ENCODE peak calls at places on chromosomes 2 and 18, in four cellular contexts. One of them, this sample, is unnamed.

GRCh38 chr2:26395394-26395793 is 6.3 kb upstream of the DRC1 start:
- DNase-seq in neural progenitor cell: no peak
- DNase-seq in CD8-positive, alpha-beta memory T cell: no peak
- DNase-seq in coronary artery: no peak
- DNase-seq in this sample: no peak

GRCh38 chr2:44638649-44639048 is 276.9 kb downstream of the CAMKMT start:
- DNase-seq in neural progenitor cell: peak
- DNase-seq in CD8-positive, alpha-beta memory T cell: no peak
- DNase-seq in coronary artery: no peak
- DNase-seq in this sample: peak

GRCh38 chr2:63086687-63087086 is 36.1 kb downstream of the OTX1 start:
- DNase-seq in neural progenitor cell: no peak
- DNase-seq in CD8-positive, alpha-beta memory T cell: no peak
- DNase-seq in coronary artery: no peak
- DNase-seq in this sample: no peak

GRCh38 chr18:77147418-77147852 is 14.9 kb upstream of the MBP start:
- DNase-seq in neural progenitor cell: no peak
- DNase-seq in CD8-positive, alpha-beta memory T cell: no peak
- DNase-seq in coronary artery: peak
- DNase-seq in this sample: no peak

GRCh38 chr2:46162329-46162870 is 134.8 kb upstream of the EPAS1 start:
- DNase-seq in neural progenitor cell: no peak
- DNase-seq in CD8-positive, alpha-beta memory T cell: no peak
- DNase-seq in coronary artery: peak
- DNase-seq in this sample: peak

GRCh38 chr18:32049393-32050161 is 31.0 kb downstream of the RNF125 start:
- DNase-seq in neural progenitor cell: no peak
- DNase-seq in CD8-positive, alpha-beta memory T cell: peak
- DNase-seq in coronary artery: no peak
- DNase-seq in this sample: no peak

GRCh38 chr2:72104821-72105588 is 42.7 kb downstream of the CYP26B1 start:
- DNase-seq in neural progenitor cell: no peak
- DNase-seq in CD8-positive, alpha-beta memory T cell: no peak
- DNase-seq in coronary artery: peak
- DNase-seq in this sample: peak

GRCh38 chr2:207763308-207763707 is 6.4 kb downstream of the FZD5 start:
- DNase-seq in neural progenitor cell: no peak
- DNase-seq in CD8-positive, alpha-beta memory T cell: no peak
- DNase-seq in coronary artery: no peak
- DNase-seq in this sample: no peak

GRCh38 chr2:200352631-200353030 is 46.1 kb downstream of the SPATS2L start:
- DNase-seq in neural progenitor cell: peak
- DNase-seq in CD8-positive, alpha-beta memory T cell: no peak
- DNase-seq in coronary artery: no peak
- DNase-seq in this sample: no peak

GRCh38 chr2:152298754-152299153 is 36.2 kb upstream of the FMNL2 start:
- DNase-seq in neural progenitor cell: no peak
- DNase-seq in CD8-positive, alpha-beta memory T cell: no peak
- DNase-seq in coronary artery: no peak
- DNase-seq in this sample: no peak

GRCh38 chr2:240992572-240993291 is 5.7 kb upstream of the SNED1 start:
- DNase-seq in neural progenitor cell: no peak
- DNase-seq in CD8-positive, alpha-beta memory T cell: no peak
- DNase-seq in coronary artery: no peak
- DNase-seq in this sample: peak

GRCh38 chr2:68357608-68358337 is 7.3 kb upstream of the PLEK start:
- DNase-seq in neural progenitor cell: peak
- DNase-seq in CD8-positive, alpha-beta memory T cell: no peak
- DNase-seq in coronary artery: no peak
- DNase-seq in this sample: peak

GRCh38 chr18:45802814-45803492 is 22.5 kb upstream of the SIGLEC15 start:
- DNase-seq in neural progenitor cell: no peak
- DNase-seq in CD8-positive, alpha-beta memory T cell: no peak
- DNase-seq in coronary artery: no peak
- DNase-seq in this sample: no peak

GRCh38 chr2:204695506-204695905 is 150.2 kb downstream of the PARD3B start:
- DNase-seq in neural progenitor cell: no peak
- DNase-seq in CD8-positive, alpha-beta memory T cell: no peak
- DNase-seq in coronary artery: no peak
- DNase-seq in this sample: no peak

GRCh38 chr2:97728091-97728596 is 14.8 kb downstream of the ZAP70 start:
- DNase-seq in neural progenitor cell: no peak
- DNase-seq in CD8-positive, alpha-beta memory T cell: no peak
- DNase-seq in coronary artery: no peak
- DNase-seq in this sample: no peak

GRCh38 chr2:72745679-72746368 is 80.0 kb downstream of the EXOC6B start:
- DNase-seq in neural progenitor cell: peak
- DNase-seq in CD8-positive, alpha-beta memory T cell: no peak
- DNase-seq in coronary artery: no peak
- DNase-seq in this sample: no peak

GRCh38 chr2:191204443-191204842 is 40.8 kb upstream of the MYO1B start:
- DNase-seq in neural progenitor cell: no peak
- DNase-seq in CD8-positive, alpha-beta memory T cell: no peak
- DNase-seq in coronary artery: no peak
- DNase-seq in this sample: no peak

GRCh38 chr2:74843371-74844298 is 9.7 kb downstream of the HK2 start:
- DNase-seq in neural progenitor cell: no peak
- DNase-seq in CD8-positive, alpha-beta memory T cell: no peak
- DNase-seq in coronary artery: no peak
- DNase-seq in this sample: no peak

GRCh38 chr18:12076424-12077140 is 17.1 kb upstream of the ANKRD62 start:
- DNase-seq in neural progenitor cell: peak
- DNase-seq in CD8-positive, alpha-beta memory T cell: no peak
- DNase-seq in coronary artery: no peak
- DNase-seq in this sample: peak

GRCh38 chr2:111679202-111679601 is 204.8 kb downstream of the ANAPC1 start:
- DNase-seq in neural progenitor cell: no peak
- DNase-seq in CD8-positive, alpha-beta memory T cell: no peak
- DNase-seq in coronary artery: no peak
- DNase-seq in this sample: no peak

GRCh38 chr2:108611021-108611420 is 76.8 kb downstream of the LIMS1 start:
- DNase-seq in neural progenitor cell: no peak
- DNase-seq in CD8-positive, alpha-beta memory T cell: no peak
- DNase-seq in coronary artery: no peak
- DNase-seq in this sample: no peak

GRCh38 chr2:178865121-178865520 is 57.9 kb upstream of the TTN start:
- DNase-seq in neural progenitor cell: no peak
- DNase-seq in CD8-positive, alpha-beta memory T cell: no peak
- DNase-seq in coronary artery: no peak
- DNase-seq in this sample: no peak

GRCh38 chr2:236554629-236555282 is 14.9 kb upstream of the ACKR3 start:
- DNase-seq in neural progenitor cell: no peak
- DNase-seq in CD8-positive, alpha-beta memory T cell: no peak
- DNase-seq in coronary artery: no peak
- DNase-seq in this sample: peak

GRCh38 chr2:111628221-111628620 is 255.8 kb downstream of the ANAPC1 start:
- DNase-seq in neural progenitor cell: no peak
- DNase-seq in CD8-positive, alpha-beta memory T cell: no peak
- DNase-seq in coronary artery: no peak
- DNase-seq in this sample: no peak

GRCh38 chr2:22326250-22326649 is 1058.7 kb upstream of the KLHL29 start:
- DNase-seq in neural progenitor cell: no peak
- DNase-seq in CD8-positive, alpha-beta memory T cell: no peak
- DNase-seq in coronary artery: no peak
- DNase-seq in this sample: no peak

GRCh38 chr2:160411167-160411566 is 82.4 kb downstream of the RBMS1 start:
- DNase-seq in neural progenitor cell: no peak
- DNase-seq in CD8-positive, alpha-beta memory T cell: no peak
- DNase-seq in coronary artery: no peak
- DNase-seq in this sample: no peak

GRCh38 chr2:160408205-160408561 is 85.4 kb downstream of the RBMS1 start:
- DNase-seq in neural progenitor cell: no peak
- DNase-seq in CD8-positive, alpha-beta memory T cell: no peak
- DNase-seq in coronary artery: no peak
- DNase-seq in this sample: no peak

GRCh38 chr2:160408575-160409291 is 84.9 kb downstream of the RBMS1 start:
- DNase-seq in neural progenitor cell: peak
- DNase-seq in CD8-positive, alpha-beta memory T cell: no peak
- DNase-seq in coronary artery: no peak
- DNase-seq in this sample: peak

GRCh38 chr2:160407393-160408204 is 86.0 kb downstream of the RBMS1 start:
- DNase-seq in neural progenitor cell: peak
- DNase-seq in CD8-positive, alpha-beta memory T cell: peak
- DNase-seq in coronary artery: peak
- DNase-seq in this sample: peak

DNA sequence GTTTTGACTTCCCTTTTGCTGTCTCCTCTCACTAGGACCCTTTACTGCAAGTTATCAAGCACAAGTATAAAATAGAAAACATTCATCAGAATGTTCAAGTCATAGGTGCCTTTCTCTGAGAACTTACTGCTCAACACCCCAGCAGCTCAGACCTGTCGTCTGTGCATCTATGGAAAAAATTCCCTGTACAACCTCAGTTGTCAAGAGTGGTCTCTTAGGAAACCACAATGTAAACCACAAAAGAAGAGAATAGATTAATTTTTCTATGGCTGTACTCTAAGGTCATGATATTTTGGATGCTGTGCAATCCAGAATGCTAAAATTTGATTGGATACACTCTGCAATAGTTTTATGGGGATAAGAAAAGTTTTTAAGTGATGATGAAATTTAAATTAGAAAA is 84.1 kb downstream of the RBMS1 start:
- DNase-seq in neural progenitor cell: no peak
- DNase-seq in CD8-positive, alpha-beta memory T cell: no peak
- DNase-seq in coronary artery: no peak
- DNase-seq in this sample: no peak
- H3K27ac ChIP-seq in neural progenitor cell: no peak
- H3K27ac ChIP-seq in CD8-positive, alpha-beta memory T cell: no peak
- H3K27ac ChIP-seq in coronary artery: no peak
- H3K27ac ChIP-seq in this sample: no peak

DNA sequence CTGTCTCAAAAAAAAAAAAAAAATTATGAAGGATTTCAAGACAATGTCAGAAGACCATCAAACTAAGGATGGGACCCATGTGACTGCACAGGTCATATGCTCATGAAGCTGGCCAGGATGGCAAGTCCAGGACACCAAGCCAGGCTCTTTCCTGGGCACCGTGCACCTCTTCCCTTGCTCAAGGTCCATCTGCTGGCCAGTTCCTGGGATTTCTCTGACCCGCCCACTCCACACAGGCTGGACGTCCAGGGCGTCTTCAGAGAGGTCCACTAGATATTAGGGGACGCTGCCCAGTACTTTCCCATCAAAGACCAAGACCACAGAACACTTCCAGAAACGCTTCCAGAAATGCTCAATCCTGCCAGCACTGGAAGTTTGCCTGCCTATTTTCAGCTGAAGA is 14.3 kb downstream of the TEX44 start:
- DNase-seq in neural progenitor cell: no peak
- DNase-seq in CD8-positive, alpha-beta memory T cell: no peak
- DNase-seq in coronary artery: no peak
- DNase-seq in this sample: no peak
- H3K27ac ChIP-seq in neural progenitor cell: no peak
- H3K27ac ChIP-seq in CD8-positive, alpha-beta memory T cell: no peak
- H3K27ac ChIP-seq in coronary artery: peak
- H3K27ac ChIP-seq in this sample: no peak

DNA sequence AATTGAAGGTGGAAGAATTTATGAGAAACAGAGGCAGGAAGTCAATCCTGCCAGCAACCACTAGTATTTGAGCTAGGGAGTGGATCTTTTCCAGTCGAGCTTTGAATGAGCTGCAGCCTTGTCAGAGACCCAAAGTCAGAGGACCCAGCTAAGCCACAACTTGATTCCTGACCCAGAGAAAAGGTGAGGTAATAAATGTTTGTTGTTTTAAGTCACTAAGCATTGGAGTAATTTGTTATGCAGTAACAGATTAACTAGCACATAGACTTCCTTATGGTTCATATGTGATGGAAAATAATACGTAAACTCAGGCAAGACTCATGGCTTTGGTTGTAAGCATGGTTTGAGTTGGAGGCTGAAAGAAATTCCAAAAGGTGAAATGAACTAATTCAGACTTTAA is 21.6 kb downstream of the EFEMP1 start:
- DNase-seq in neural progenitor cell: no peak
- DNase-seq in CD8-positive, alpha-beta memory T cell: no peak
- DNase-seq in coronary artery: no peak
- DNase-seq in this sample: no peak
- H3K27ac ChIP-seq in neural progenitor cell: no peak
- H3K27ac ChIP-seq in CD8-positive, alpha-beta memory T cell: no peak
- H3K27ac ChIP-seq in coronary artery: no peak
- H3K27ac ChIP-seq in this sample: no peak

DNA sequence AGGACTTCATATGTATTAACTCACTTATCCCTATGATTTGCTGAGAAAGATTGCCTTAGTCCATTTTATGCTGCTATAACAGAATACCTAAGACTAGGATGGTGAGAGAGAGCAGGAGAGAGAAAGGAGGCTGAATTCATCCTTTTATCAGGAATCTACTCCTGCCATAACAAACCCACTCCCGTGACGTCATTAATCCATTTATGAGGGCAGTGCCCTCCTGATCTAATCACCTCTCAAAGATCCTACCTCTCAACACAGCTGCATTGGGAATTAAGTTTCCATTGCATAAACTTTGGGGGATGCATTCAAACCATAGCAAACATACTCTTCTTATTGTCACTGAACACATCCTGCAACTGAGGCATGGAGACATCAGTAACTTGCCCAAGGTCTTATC is 122.0 kb downstream of the VIT start:
- DNase-seq in neural progenitor cell: no peak
- DNase-seq in CD8-positive, alpha-beta memory T cell: no peak
- DNase-seq in coronary artery: no peak
- DNase-seq in this sample: no peak
- H3K27ac ChIP-seq in neural progenitor cell: no peak
- H3K27ac ChIP-seq in CD8-positive, alpha-beta memory T cell: no peak
- H3K27ac ChIP-seq in coronary artery: no peak
- H3K27ac ChIP-seq in this sample: no peak

GRCh38 chr2:16654775-16655456 is 10.7 kb downstream of the CYRIA start:
- DNase-seq in neural progenitor cell: no peak
- DNase-seq in CD8-positive, alpha-beta memory T cell: no peak
- DNase-seq in coronary artery: peak
- DNase-seq in this sample: peak
- H3K27ac ChIP-seq in neural progenitor cell: no peak
- H3K27ac ChIP-seq in CD8-positive, alpha-beta memory T cell: no peak
- H3K27ac ChIP-seq in coronary artery: no peak
- H3K27ac ChIP-seq in this sample: no peak

GRCh38 chr2:150620860-150621259 is 133.4 kb upstream of the RND3 start:
- DNase-seq in neural progenitor cell: no peak
- DNase-seq in CD8-positive, alpha-beta memory T cell: no peak
- DNase-seq in coronary artery: no peak
- DNase-seq in this sample: no peak
- H3K27ac ChIP-seq in neural progenitor cell: no peak
- H3K27ac ChIP-seq in CD8-positive, alpha-beta memory T cell: no peak
- H3K27ac ChIP-seq in coronary artery: peak
- H3K27ac ChIP-seq in this sample: no peak

This sample was measured in endodermal cell.